ENCODE peak calls at places on chromosomes 3 and 15, in eight cellular contexts. One of them, this sample, is unnamed.

GRCh38 chr3:127424766-127425504 is 137.1 kb upstream of the PRR20G start:
- DNase-seq in H7: no peak
- DNase-seq in NK-92 treated with Interleukin-12 subunit alpha and Interleukin-12 subunit beta, amount 100 ng/mL, for 24 hours: no peak
- DNase-seq in activated naive CD8-positive, alpha-beta T cell treated with anti-CD3 and anti-CD28 coated beads for 36 hours: no peak
- DNase-seq in Calu3: no peak
- DNase-seq in foreskin fibroblast: no peak
- DNase-seq in smooth muscle cell of the brain vasculature: no peak
- DNase-seq in mucosa of descending colon: no peak
- DNase-seq in this sample: no peak

GRCh38 chr15:65942436-65942835 is 73.1 kb downstream of the RAB11A start:
- DNase-seq in H7: no peak
- DNase-seq in NK-92 treated with Interleukin-12 subunit alpha and Interleukin-12 subunit beta, amount 100 ng/mL, for 24 hours: no peak
- DNase-seq in activated naive CD8-positive, alpha-beta T cell treated with anti-CD3 and anti-CD28 coated beads for 36 hours: no peak
- DNase-seq in Calu3: no peak
- DNase-seq in foreskin fibroblast: no peak
- DNase-seq in smooth muscle cell of the brain vasculature: no peak
- DNase-seq in mucosa of descending colon: no peak
- DNase-seq in this sample: peak; percentile 70

GRCh38 chr3:52171577-52172261 is 17.5 kb upstream of the POC1A start:
- DNase-seq in H7: no peak
- DNase-seq in NK-92 treated with Interleukin-12 subunit alpha and Interleukin-12 subunit beta, amount 100 ng/mL, for 24 hours: no peak
- DNase-seq in activated naive CD8-positive, alpha-beta T cell treated with anti-CD3 and anti-CD28 coated beads for 36 hours: no peak
- DNase-seq in Calu3: no peak
- DNase-seq in foreskin fibroblast: peak; percentile 37
- DNase-seq in smooth muscle cell of the brain vasculature: no peak
- DNase-seq in mucosa of descending colon: no peak
- DNase-seq in this sample: no peak

GRCh38 chr3:126544596-126545281 is 14.0 kb downstream of the C3orf22 start:
- DNase-seq in H7: peak; percentile 33
- DNase-seq in NK-92 treated with Interleukin-12 subunit alpha and Interleukin-12 subunit beta, amount 100 ng/mL, for 24 hours: no peak
- DNase-seq in activated naive CD8-positive, alpha-beta T cell treated with anti-CD3 and anti-CD28 coated beads for 36 hours: no peak
- DNase-seq in Calu3: no peak
- DNase-seq in foreskin fibroblast: no peak
- DNase-seq in smooth muscle cell of the brain vasculature: no peak
- DNase-seq in mucosa of descending colon: peak; percentile 27
- DNase-seq in this sample: no peak

GRCh38 chr3:59192473-59192872 is 142.6 kb upstream of the CFAP20DC start:
- DNase-seq in H7: no peak
- DNase-seq in NK-92 treated with Interleukin-12 subunit alpha and Interleukin-12 subunit beta, amount 100 ng/mL, for 24 hours: no peak
- DNase-seq in activated naive CD8-positive, alpha-beta T cell treated with anti-CD3 and anti-CD28 coated beads for 36 hours: no peak
- DNase-seq in Calu3: no peak
- DNase-seq in foreskin fibroblast: peak; percentile 1
- DNase-seq in smooth muscle cell of the brain vasculature: no peak
- DNase-seq in mucosa of descending colon: no peak
- DNase-seq in this sample: no peak

GRCh38 chr3:94101860-94102259 is 39.0 kb downstream of the NSUN3 start:
- DNase-seq in H7: no peak
- DNase-seq in NK-92 treated with Interleukin-12 subunit alpha and Interleukin-12 subunit beta, amount 100 ng/mL, for 24 hours: no peak
- DNase-seq in activated naive CD8-positive, alpha-beta T cell treated with anti-CD3 and anti-CD28 coated beads for 36 hours: no peak
- DNase-seq in Calu3: no peak
- DNase-seq in foreskin fibroblast: no peak
- DNase-seq in smooth muscle cell of the brain vasculature: no peak
- DNase-seq in mucosa of descending colon: no peak
- DNase-seq in this sample: no peak

GRCh38 chr15:100308222-100309007 is 33.4 kb downstream of the ADAMTS17 start:
- DNase-seq in H7: no peak
- DNase-seq in NK-92 treated with Interleukin-12 subunit alpha and Interleukin-12 subunit beta, amount 100 ng/mL, for 24 hours: no peak
- DNase-seq in activated naive CD8-positive, alpha-beta T cell treated with anti-CD3 and anti-CD28 coated beads for 36 hours: no peak
- DNase-seq in Calu3: no peak
- DNase-seq in foreskin fibroblast: no peak
- DNase-seq in smooth muscle cell of the brain vasculature: no peak
- DNase-seq in mucosa of descending colon: no peak
- DNase-seq in this sample: no peak

GRCh38 chr15:88258021-88258641 is 1.6 kb upstream of the NTRK3 start:
- DNase-seq in H7: peak; percentile 85
- DNase-seq in NK-92 treated with Interleukin-12 subunit alpha and Interleukin-12 subunit beta, amount 100 ng/mL, for 24 hours: no peak
- DNase-seq in activated naive CD8-positive, alpha-beta T cell treated with anti-CD3 and anti-CD28 coated beads for 36 hours: no peak
- DNase-seq in Calu3: no peak
- DNase-seq in foreskin fibroblast: no peak
- DNase-seq in smooth muscle cell of the brain vasculature: no peak
- DNase-seq in mucosa of descending colon: no peak
- DNase-seq in this sample: no peak

GRCh38 chr3:73753985-73754384 is 129.2 kb upstream of the PDZRN3 start:
- DNase-seq in H7: no peak
- DNase-seq in NK-92 treated with Interleukin-12 subunit alpha and Interleukin-12 subunit beta, amount 100 ng/mL, for 24 hours: no peak
- DNase-seq in activated naive CD8-positive, alpha-beta T cell treated with anti-CD3 and anti-CD28 coated beads for 36 hours: no peak
- DNase-seq in Calu3: no peak
- DNase-seq in foreskin fibroblast: no peak
- DNase-seq in smooth muscle cell of the brain vasculature: no peak
- DNase-seq in mucosa of descending colon: no peak
- DNase-seq in this sample: no peak

GRCh38 chr3:144129536-144130214 is 158.1 kb downstream of the DIPK2A start:
- DNase-seq in H7: no peak
- DNase-seq in NK-92 treated with Interleukin-12 subunit alpha and Interleukin-12 subunit beta, amount 100 ng/mL, for 24 hours: no peak
- DNase-seq in activated naive CD8-positive, alpha-beta T cell treated with anti-CD3 and anti-CD28 coated beads for 36 hours: peak; percentile 3
- DNase-seq in Calu3: no peak
- DNase-seq in foreskin fibroblast: peak; percentile 45
- DNase-seq in smooth muscle cell of the brain vasculature: no peak
- DNase-seq in mucosa of descending colon: no peak
- DNase-seq in this sample: no peak

GRCh38 chr3:34463414-34463813 is 665.0 kb downstream of the PDCD6IP start:
- DNase-seq in H7: no peak
- DNase-seq in NK-92 treated with Interleukin-12 subunit alpha and Interleukin-12 subunit beta, amount 100 ng/mL, for 24 hours: no peak
- DNase-seq in activated naive CD8-positive, alpha-beta T cell treated with anti-CD3 and anti-CD28 coated beads for 36 hours: no peak
- DNase-seq in Calu3: no peak
- DNase-seq in foreskin fibroblast: no peak
- DNase-seq in smooth muscle cell of the brain vasculature: no peak
- DNase-seq in mucosa of descending colon: no peak
- DNase-seq in this sample: no peak

GRCh38 chr3:31544634-31545033 is 11.9 kb downstream of the STT3B start:
- DNase-seq in H7: no peak
- DNase-seq in NK-92 treated with Interleukin-12 subunit alpha and Interleukin-12 subunit beta, amount 100 ng/mL, for 24 hours: no peak
- DNase-seq in activated naive CD8-positive, alpha-beta T cell treated with anti-CD3 and anti-CD28 coated beads for 36 hours: no peak
- DNase-seq in Calu3: no peak
- DNase-seq in foreskin fibroblast: no peak
- DNase-seq in smooth muscle cell of the brain vasculature: no peak
- DNase-seq in mucosa of descending colon: no peak
- DNase-seq in this sample: no peak

GRCh38 chr15:49093252-49094105 is 47.2 kb upstream of the SECISBP2L start:
- DNase-seq in H7: no peak
- DNase-seq in NK-92 treated with Interleukin-12 subunit alpha and Interleukin-12 subunit beta, amount 100 ng/mL, for 24 hours: no peak
- DNase-seq in activated naive CD8-positive, alpha-beta T cell treated with anti-CD3 and anti-CD28 coated beads for 36 hours: no peak
- DNase-seq in Calu3: no peak
- DNase-seq in foreskin fibroblast: no peak
- DNase-seq in smooth muscle cell of the brain vasculature: no peak
- DNase-seq in mucosa of descending colon: no peak
- DNase-seq in this sample: no peak

GRCh38 chr3:129596194-129597086 is 10.0 kb downstream of the PLXND1 start:
- DNase-seq in H7: peak; percentile 89
- DNase-seq in NK-92 treated with Interleukin-12 subunit alpha and Interleukin-12 subunit beta, amount 100 ng/mL, for 24 hours: no peak
- DNase-seq in activated naive CD8-positive, alpha-beta T cell treated with anti-CD3 and anti-CD28 coated beads for 36 hours: no peak
- DNase-seq in Calu3: no peak
- DNase-seq in foreskin fibroblast: peak; percentile 96
- DNase-seq in smooth muscle cell of the brain vasculature: peak; percentile 98
- DNase-seq in mucosa of descending colon: peak; percentile 79
- DNase-seq in this sample: no peak

GRCh38 chr3:48301814-48302194 is 31.7 kb downstream of the SPINK8 start:
- DNase-seq in H7: peak; percentile 50
- DNase-seq in NK-92 treated with Interleukin-12 subunit alpha and Interleukin-12 subunit beta, amount 100 ng/mL, for 24 hours: no peak
- DNase-seq in activated naive CD8-positive, alpha-beta T cell treated with anti-CD3 and anti-CD28 coated beads for 36 hours: no peak
- DNase-seq in Calu3: peak; percentile 28
- DNase-seq in foreskin fibroblast: peak; percentile 19
- DNase-seq in smooth muscle cell of the brain vasculature: no peak
- DNase-seq in mucosa of descending colon: no peak
- DNase-seq in this sample: no peak

GRCh38 chr3:66378256-66378655 is 122.6 kb downstream of the LRIG1 start:
- DNase-seq in H7: peak; percentile 71
- DNase-seq in NK-92 treated with Interleukin-12 subunit alpha and Interleukin-12 subunit beta, amount 100 ng/mL, for 24 hours: no peak
- DNase-seq in activated naive CD8-positive, alpha-beta T cell treated with anti-CD3 and anti-CD28 coated beads for 36 hours: no peak
- DNase-seq in Calu3: no peak
- DNase-seq in foreskin fibroblast: no peak
- DNase-seq in smooth muscle cell of the brain vasculature: no peak
- DNase-seq in mucosa of descending colon: no peak
- DNase-seq in this sample: peak; percentile 37

GRCh38 chr15:67927501-67928156 is 87.8 kb upstream of the RNU6-1 start:
- DNase-seq in H7: no peak
- DNase-seq in NK-92 treated with Interleukin-12 subunit alpha and Interleukin-12 subunit beta, amount 100 ng/mL, for 24 hours: no peak
- DNase-seq in activated naive CD8-positive, alpha-beta T cell treated with anti-CD3 and anti-CD28 coated beads for 36 hours: no peak
- DNase-seq in Calu3: no peak
- DNase-seq in foreskin fibroblast: peak; percentile 49
- DNase-seq in smooth muscle cell of the brain vasculature: peak; percentile 44
- DNase-seq in mucosa of descending colon: no peak
- DNase-seq in this sample: no peak

GRCh38 chr15:72992733-72993321 is 59.4 kb upstream of the NEO1 start:
- DNase-seq in H7: no peak
- DNase-seq in NK-92 treated with Interleukin-12 subunit alpha and Interleukin-12 subunit beta, amount 100 ng/mL, for 24 hours: no peak
- DNase-seq in activated naive CD8-positive, alpha-beta T cell treated with anti-CD3 and anti-CD28 coated beads for 36 hours: no peak
- DNase-seq in Calu3: no peak
- DNase-seq in foreskin fibroblast: no peak
- DNase-seq in smooth muscle cell of the brain vasculature: no peak
- DNase-seq in mucosa of descending colon: no peak
- DNase-seq in this sample: no peak

GRCh38 chr15:32685576-32685975 is 32.2 kb upstream of the GREM1 start:
- DNase-seq in H7: no peak
- DNase-seq in NK-92 treated with Interleukin-12 subunit alpha and Interleukin-12 subunit beta, amount 100 ng/mL, for 24 hours: no peak
- DNase-seq in activated naive CD8-positive, alpha-beta T cell treated with anti-CD3 and anti-CD28 coated beads for 36 hours: no peak
- DNase-seq in Calu3: no peak
- DNase-seq in foreskin fibroblast: no peak
- DNase-seq in smooth muscle cell of the brain vasculature: no peak
- DNase-seq in mucosa of descending colon: no peak
- DNase-seq in this sample: no peak

GRCh38 chr3:37937156-37937555 is 53.4 kb upstream of the VILL start:
- DNase-seq in H7: no peak
- DNase-seq in NK-92 treated with Interleukin-12 subunit alpha and Interleukin-12 subunit beta, amount 100 ng/mL, for 24 hours: no peak
- DNase-seq in activated naive CD8-positive, alpha-beta T cell treated with anti-CD3 and anti-CD28 coated beads for 36 hours: no peak
- DNase-seq in Calu3: no peak
- DNase-seq in foreskin fibroblast: no peak
- DNase-seq in smooth muscle cell of the brain vasculature: no peak
- DNase-seq in mucosa of descending colon: no peak
- DNase-seq in this sample: no peak

GRCh38 chr15:89462198-89462912 is 34.0 kb downstream of the RHCG start:
- DNase-seq in H7: no peak
- DNase-seq in NK-92 treated with Interleukin-12 subunit alpha and Interleukin-12 subunit beta, amount 100 ng/mL, for 24 hours: peak; percentile 66
- DNase-seq in activated naive CD8-positive, alpha-beta T cell treated with anti-CD3 and anti-CD28 coated beads for 36 hours: no peak
- DNase-seq in Calu3: no peak
- DNase-seq in foreskin fibroblast: no peak
- DNase-seq in smooth muscle cell of the brain vasculature: no peak
- DNase-seq in mucosa of descending colon: no peak
- DNase-seq in this sample: no peak

GRCh38 chr3:23663661-23664186 is 142.0 kb upstream of the UBE2E1 start:
- DNase-seq in H7: no peak
- DNase-seq in NK-92 treated with Interleukin-12 subunit alpha and Interleukin-12 subunit beta, amount 100 ng/mL, for 24 hours: no peak
- DNase-seq in activated naive CD8-positive, alpha-beta T cell treated with anti-CD3 and anti-CD28 coated beads for 36 hours: no peak
- DNase-seq in Calu3: no peak
- DNase-seq in foreskin fibroblast: no peak
- DNase-seq in smooth muscle cell of the brain vasculature: no peak
- DNase-seq in mucosa of descending colon: no peak
- DNase-seq in this sample: no peak

GRCh38 chr3:82671466-82671865 is 910.0 kb upstream of the GBE1 start:
- DNase-seq in H7: no peak
- DNase-seq in NK-92 treated with Interleukin-12 subunit alpha and Interleukin-12 subunit beta, amount 100 ng/mL, for 24 hours: no peak
- DNase-seq in activated naive CD8-positive, alpha-beta T cell treated with anti-CD3 and anti-CD28 coated beads for 36 hours: no peak
- DNase-seq in Calu3: no peak
- DNase-seq in foreskin fibroblast: no peak
- DNase-seq in smooth muscle cell of the brain vasculature: no peak
- DNase-seq in mucosa of descending colon: no peak
- DNase-seq in this sample: no peak

GRCh38 chr3:133271491-133271890 is 128.4 kb upstream of the BFSP2 start:
- DNase-seq in H7: peak; percentile 20
- DNase-seq in NK-92 treated with Interleukin-12 subunit alpha and Interleukin-12 subunit beta, amount 100 ng/mL, for 24 hours: no peak
- DNase-seq in activated naive CD8-positive, alpha-beta T cell treated with anti-CD3 and anti-CD28 coated beads for 36 hours: no peak
- DNase-seq in Calu3: no peak
- DNase-seq in foreskin fibroblast: no peak
- DNase-seq in smooth muscle cell of the brain vasculature: no peak
- DNase-seq in mucosa of descending colon: no peak
- DNase-seq in this sample: no peak

GRCh38 chr3:121707531-121708273 is 41.8 kb downstream of the GOLGB1 start:
- DNase-seq in H7: no peak
- DNase-seq in NK-92 treated with Interleukin-12 subunit alpha and Interleukin-12 subunit beta, amount 100 ng/mL, for 24 hours: no peak
- DNase-seq in activated naive CD8-positive, alpha-beta T cell treated with anti-CD3 and anti-CD28 coated beads for 36 hours: no peak
- DNase-seq in Calu3: no peak
- DNase-seq in foreskin fibroblast: no peak
- DNase-seq in smooth muscle cell of the brain vasculature: no peak
- DNase-seq in mucosa of descending colon: no peak
- DNase-seq in this sample: no peak

GRCh38 chr3:142029052-142029642 is 120.2 kb downstream of the TFDP2 start:
- DNase-seq in H7: no peak
- DNase-seq in NK-92 treated with Interleukin-12 subunit alpha and Interleukin-12 subunit beta, amount 100 ng/mL, for 24 hours: no peak
- DNase-seq in activated naive CD8-positive, alpha-beta T cell treated with anti-CD3 and anti-CD28 coated beads for 36 hours: no peak
- DNase-seq in Calu3: no peak
- DNase-seq in foreskin fibroblast: no peak
- DNase-seq in smooth muscle cell of the brain vasculature: no peak
- DNase-seq in mucosa of descending colon: no peak
- DNase-seq in this sample: no peak

GRCh38 chr15:82532383-82532990 is 7.8 kb downstream of the RPS17 start:
- DNase-seq in H7: peak; percentile 4
- DNase-seq in NK-92 treated with Interleukin-12 subunit alpha and Interleukin-12 subunit beta, amount 100 ng/mL, for 24 hours: no peak
- DNase-seq in activated naive CD8-positive, alpha-beta T cell treated with anti-CD3 and anti-CD28 coated beads for 36 hours: no peak
- DNase-seq in Calu3: no peak
- DNase-seq in foreskin fibroblast: no peak
- DNase-seq in smooth muscle cell of the brain vasculature: no peak
- DNase-seq in mucosa of descending colon: no peak
- DNase-seq in this sample: no peak

GRCh38 chr3:124177070-124177469 is 185.1 kb upstream of the ROPN1 start:
- DNase-seq in H7: no peak
- DNase-seq in NK-92 treated with Interleukin-12 subunit alpha and Interleukin-12 subunit beta, amount 100 ng/mL, for 24 hours: no peak
- DNase-seq in activated naive CD8-positive, alpha-beta T cell treated with anti-CD3 and anti-CD28 coated beads for 36 hours: no peak
- DNase-seq in Calu3: no peak
- DNase-seq in foreskin fibroblast: no peak
- DNase-seq in smooth muscle cell of the brain vasculature: no peak
- DNase-seq in mucosa of descending colon: no peak
- DNase-seq in this sample: no peak

GRCh38 chr3:170470063-170471006 is 51.7 kb downstream of the CLDN11 start:
- DNase-seq in H7: no peak
- DNase-seq in NK-92 treated with Interleukin-12 subunit alpha and Interleukin-12 subunit beta, amount 100 ng/mL, for 24 hours: no peak
- DNase-seq in activated naive CD8-positive, alpha-beta T cell treated with anti-CD3 and anti-CD28 coated beads for 36 hours: no peak
- DNase-seq in Calu3: no peak
- DNase-seq in foreskin fibroblast: peak; percentile 57
- DNase-seq in smooth muscle cell of the brain vasculature: no peak
- DNase-seq in mucosa of descending colon: no peak
- DNase-seq in this sample: no peak

GRCh38 chr3:194003128-194004057 is 132.6 kb upstream of the HES1 start:
- DNase-seq in H7: peak; percentile 79
- DNase-seq in NK-92 treated with Interleukin-12 subunit alpha and Interleukin-12 subunit beta, amount 100 ng/mL, for 24 hours: no peak
- DNase-seq in activated naive CD8-positive, alpha-beta T cell treated with anti-CD3 and anti-CD28 coated beads for 36 hours: peak; percentile 43
- DNase-seq in Calu3: peak; percentile 93
- DNase-seq in foreskin fibroblast: peak; percentile 92
- DNase-seq in smooth muscle cell of the brain vasculature: peak; percentile 63
- DNase-seq in mucosa of descending colon: peak; percentile 93
- DNase-seq in this sample: peak; percentile 36

GRCh38 chr15:95684693-95685115 is 645.8 kb upstream of the NR2F2 start:
- DNase-seq in H7: no peak
- DNase-seq in NK-92 treated with Interleukin-12 subunit alpha and Interleukin-12 subunit beta, amount 100 ng/mL, for 24 hours: no peak
- DNase-seq in activated naive CD8-positive, alpha-beta T cell treated with anti-CD3 and anti-CD28 coated beads for 36 hours: no peak
- DNase-seq in Calu3: peak; percentile 21
- DNase-seq in foreskin fibroblast: peak; percentile 88
- DNase-seq in smooth muscle cell of the brain vasculature: no peak
- DNase-seq in mucosa of descending colon: no peak
- DNase-seq in this sample: no peak